ENCODE peak calls at places on chromosome 1, in five cellular contexts. P, S, B, X and W are unnamed samples.
A peak's percentile ranks its signal among the peaks of the same experiment; 100 is the strongest.

GRCh38 chr1:60078182-60078581 is 4.6 kb upstream of the C1orf87 start:
- DNase-seq in S (peak; percentile 45), P (no peak), B (no peak), X (no peak), W (no peak)

GRCh38 chr1:192263436-192263835 is 53.4 kb upstream of the RGS21 start:
- DNase-seq in P (no peak), X (no peak), B (no peak), S (peak; percentile 89), W (no peak)

GRCh38 chr1:156487862-156488261 is 12.7 kb downstream of the MEF2D start:
- DNase-seq in X (no peak), S (no peak), B (no peak), P (no peak), W (no peak)

GRCh38 chr1:222911866-222912265 is 97.0 kb downstream of the DISP1 start:
- DNase-seq in X (no peak), S (peak; percentile 66), P (no peak), B (no peak), W (no peak)

GRCh38 chr1:226428348-226429050 is 20.6 kb upstream of the PARP1 start:
- DNase-seq in P (no peak), X (no peak), B (no peak), S (no peak), W (no peak)

GRCh38 chr1:243493156-243494129 is 237.6 kb downstream of the SDCCAG8 start:
- DNase-seq in S (peak; percentile 56), P (no peak), X (no peak), B (no peak), W (no peak)

GRCh38 chr1:234515821-234516241 is 36.9 kb upstream of the TARBP1 start:
- DNase-seq in S (peak; percentile 87), B (no peak), X (no peak), P (no peak), W (no peak)

GRCh38 chr1:237394263-237394662 is 352.3 kb downstream of the RYR2 start:
- DNase-seq in B (no peak), S (no peak), P (no peak), X (no peak), W (no peak)

GRCh38 chr1:108050134-108050533 is 85.2 kb upstream of the VAV3 start:
- DNase-seq in X (no peak), P (no peak), S (no peak), B (no peak), W (no peak)

GRCh38 chr1:112818990-112819689 is 104.0 kb upstream of the PPM1J start:
- DNase-seq in P (no peak), B (peak; percentile 41), S (peak; percentile 53), X (no peak), W (no peak)

GRCh38 chr1:64892576-64893573 is 73.5 kb downstream of the JAK1 start:
- DNase-seq in X (no peak), P (no peak), B (no peak), S (peak; percentile 63), W (no peak)

GRCh38 chr1:224201336-224201735 is 18.3 kb downstream of the DEGS1 start:
- DNase-seq in P (no peak), B (no peak), S (no peak), X (no peak), W (no peak)

GRCh38 chr1:171817511-171818265 is 23.6 kb upstream of the DNM3 start:
- DNase-seq in B (peak; percentile 66), S (peak; percentile 93), X (no peak), P (no peak), W (no peak)

GRCh38 chr1:55986003-55986402 is 593.4 kb downstream of the PLPP3 start:
- DNase-seq in B (no peak), X (no peak), P (no peak), S (peak; percentile 45), W (no peak)

GRCh38 chr1:86154581-86155060 is 2.0 kb downstream of the COL24A1 start:
- DNase-seq in B (no peak), P (no peak), S (peak; percentile 28), X (no peak), W (peak; percentile 41)

GRCh38 chr1:219269171-219269570 is 95.5 kb downstream of the LYPLAL1 start:
- DNase-seq in P (no peak), S (no peak), B (no peak), X (no peak), W (no peak)

GRCh38 chr1:55466343-55466742 is 251.2 kb upstream of the USP24 start:
- DNase-seq in S (peak; percentile 93), X (no peak), P (no peak), B (no peak), W (no peak)

GRCh38 chr1:8238141-8239038 is 79.5 kb upstream of the SLC45A1 start:
- DNase-seq in X (no peak), S (peak; percentile 98), B (no peak), P (no peak), W (no peak)

GRCh38 chr1:156055343-156055645 is 712 bp downstream of the LAMTOR2 start:
- DNase-seq in S (no peak), B (no peak), X (no peak), P (no peak), W (no peak)

GRCh38 chr1:21775542-21775899 is 7.4 kb downstream of the USP48 start:
- DNase-seq in X (no peak), P (no peak), S (no peak), B (peak; percentile 64), W (no peak)

GRCh38 chr1:234970731-234971476 is 157.7 kb downstream of the TOMM20 start:
- DNase-seq in B (peak; percentile 77), P (no peak), S (peak; percentile 97), X (no peak), W (peak; percentile 71)

GRCh38 chr1:92951141-92951582 is 10.1 kb downstream of the DIPK1A start:
- DNase-seq in S (peak; percentile 87), P (no peak), X (no peak), B (no peak), W (no peak)

GRCh38 chr1:165069829-165070228 is 286.7 kb downstream of the LMX1A start:
- DNase-seq in X (no peak), P (no peak), B (peak; percentile 95), S (no peak), W (no peak)

GRCh38 chr1:246797157-246797556 is 72.9 kb downstream of the SCCPDH start:
- DNase-seq in S (no peak), B (no peak), X (no peak), P (no peak), W (no peak)

GRCh38 chr1:116569776-116570357 is 959 bp downstream of the CD58 start:
- DNase-seq in B (no peak), P (no peak), S (peak; percentile 17), X (no peak), W (no peak)

GRCh38 chr1:178155478-178156255 is 61.8 kb downstream of the RASAL2 start:
- DNase-seq in X (no peak), S (peak; percentile 56), B (no peak), P (no peak), W (no peak)

GRCh38 chr1:16975211-16975610 is 5.2 kb downstream of the MFAP2 start:
- DNase-seq in P (no peak), S (no peak), X (no peak), B (no peak), W (no peak)

GRCh38 chr1:226125097-226125630 is 61.4 kb downstream of the ACBD3 start:
- DNase-seq in X (peak; percentile 89), P (peak; percentile 92), S (peak; percentile 75), B (peak; percentile 69), W (peak; percentile 81)

GRCh38 chr1:26234644-26235384 is 814 bp downstream of the CEP85 start:
- DNase-seq in X (no peak), S (peak; percentile 38), B (peak; percentile 34), P (no peak), W (no peak)

GRCh38 chr1:3049164-3049563 is 19.8 kb upstream of the PRDM16 start:
- DNase-seq in P (no peak), B (no peak), S (no peak), X (no peak), W (no peak)

GRCh38 chr1:177862916-177863315 is 106.9 kb downstream of the SEC16B start:
- DNase-seq in S (no peak), B (no peak), P (no peak), X (no peak), W (no peak)

GRCh38 chr1:235892734-235893413 is 26.2 kb upstream of the LYST start:
- DNase-seq in B (peak; percentile 32), P (no peak), X (no peak), S (no peak), W (no peak)

GRCh38 chr1:117595993-117596720 is 9.7 kb upstream of the TENT5C start:
- DNase-seq in B (no peak), S (no peak), X (no peak), P (no peak), W (no peak)

GRCh38 chr1:155086182-155086741 is 7.6 kb downstream of the EFNA3 start:
- DNase-seq in B (peak; percentile 59), X (peak; percentile 81), P (peak; percentile 91), S (no peak), W (peak; percentile 68)

GRCh38 chr1:19010995-19011696 is 54.7 kb upstream of the IFFO2 start:
- DNase-seq in X (peak; percentile 19), B (peak; percentile 11), P (no peak), S (peak; percentile 97), W (peak; percentile 60)

GRCh38 chr1:154256666-154257065 is 15.8 kb upstream of the HAX1 start:
- DNase-seq in S (peak; percentile 27), X (no peak), B (no peak), P (no peak), W (no peak)